ENCODE peak calls at places on chromosomes 13 and 19, in five cellular contexts. U is WTC11; F is iPS DF 6.9; W is stimulated activated effector memory CD8-positive, alpha-beta T cell treated with anti-CD3 and anti-CD28 coated beads, Interleukin-12 subunit alpha, Interleukin-12 subunit beta, amount 100 ng/mL, for 72 hours; P is AG09319. J is an unnamed sample.

GRCh38 chr19:44603201-44603945 is 10.0 kb upstream of the IGSF23 start:
- DNase-seq in F (no peak), P (peak), W (no peak), U (no peak), J (no peak)

GRCh38 chr19:50300051-50300450 is 29.1 kb downstream of the KCNC3 start:
- DNase-seq in F (no peak), P (no peak), W (no peak), U (no peak), J (no peak)

GRCh38 chr13:46160474-46161066 is 21.4 kb downstream of the LCP1 start:
- DNase-seq in P (peak), U (no peak), W (no peak), F (peak), J (peak)

GRCh38 chr19:17337675-17338439 is 504 bp downstream of the GTPBP3 start:
- DNase-seq in W (no peak), F (no peak), P (no peak), U (peak), J (peak)

GRCh38 chr19:51036519-51036918 is 1.7 kb upstream of the KLK12 start:
- DNase-seq in F (no peak), W (no peak), U (no peak), P (no peak), J (no peak)

GRCh38 chr19:29841209-29841558 is 29.4 kb downstream of the CCNE1 start:
- DNase-seq in W (no peak), U (no peak), P (no peak), F (no peak), J (no peak)

GRCh38 chr13:73721571-73721970 is 412.6 kb downstream of the KLF12 start:
- DNase-seq in F (no peak), W (no peak), P (no peak), U (no peak), J (no peak)

GRCh38 chr19:9941646-9942045 is 5.3 kb upstream of the OLFM2 start:
- DNase-seq in P (no peak), F (no peak), U (no peak), W (no peak), J (no peak)

GRCh38 chr19:6216996-6217751 is 62.6 kb downstream of the MLLT1 start:
- DNase-seq in F (peak), P (no peak), W (no peak), U (peak), J (no peak)

GRCh38 chr19:31985001-31985605 is 360.3 kb upstream of the ZNF507 start:
- DNase-seq in F (no peak), W (no peak), U (no peak), P (no peak), J (no peak)

GRCh38 chr13:23674795-23675640 is 104.8 kb downstream of the TNFRSF19 start:
- DNase-seq in P (peak), F (no peak), U (no peak), W (no peak), J (no peak)

GRCh38 chr19:1671716-1672037 is 19.3 kb upstream of the TCF3 start:
- DNase-seq in U (no peak), F (no peak), P (no peak), W (no peak), J (no peak)

GRCh38 chr19:4371209-4371897 is 28.0 kb downstream of the MPND start:
- DNase-seq in U (no peak), F (no peak), W (no peak), P (no peak), J (no peak)

GRCh38 chr19:46495789-46496099 is at the start of gene PNMA8B:
- DNase-seq in U (peak), F (peak), P (no peak), W (no peak), J (no peak)

GRCh38 chr19:15466851-15467733 is 2.7 kb upstream of the RASAL3 start:
- DNase-seq in U (no peak), W (no peak), P (no peak), F (no peak), J (peak)

GRCh38 chr19:6086081-6086858 is 24.0 kb downstream of the RFX2 start:
- DNase-seq in P (no peak), U (no peak), F (no peak), W (no peak), J (no peak)

GRCh38 chr13:44646044-44646443 is 69.9 kb upstream of the TSC22D1 start:
- DNase-seq in F (no peak), P (no peak), W (no peak), U (no peak), J (no peak)

GRCh38 chr19:31378404-31378803 is 29.2 kb upstream of the TSHZ3 start:
- DNase-seq in P (peak), U (no peak), F (no peak), W (no peak), J (no peak)

GRCh38 chr13:77751513-77752456 is 54.3 kb downstream of the SLAIN1 start:
- DNase-seq in F (peak), P (peak), U (peak), W (peak), J (peak)

GRCh38 chr13:76129305-76130040 is 493.3 kb downstream of the LMO7 start:
- DNase-seq in U (no peak), W (no peak), P (no peak), F (no peak), J (no peak)

GRCh38 chr19:42024622-42025111 is 30.6 kb upstream of the ATP1A3 start:
- DNase-seq in W (no peak), U (no peak), P (peak), F (no peak), J (no peak)

GRCh38 chr13:67186985-67187569 is 43.1 kb downstream of the PCDH9 start:
- DNase-seq in U (no peak), W (no peak), F (no peak), P (no peak), J (no peak)

GRCh38 chr13:27476943-27477681 is 26.7 kb upstream of the MTIF3 start:
- DNase-seq in W (no peak), P (peak), F (no peak), U (no peak), J (no peak)

GRCh38 chr19:33387351-33388230 is 14.1 kb downstream of the CEBPG start:
- DNase-seq in F (no peak), U (no peak), W (no peak), P (no peak), J (no peak)

GRCh38 chr13:29594310-29594709 is 1.2 kb downstream of the SLC7A1 start:
- DNase-seq in P (no peak), F (no peak), W (no peak), U (no peak), J (peak)

GRCh38 chr13:103517066-103517767 is 451.0 kb upstream of the SLC10A2 start:
- DNase-seq in W (no peak), P (no peak), F (no peak), U (no peak), J (no peak)

GRCh38 chr13:95117092-95117491 is 184.2 kb downstream of the ABCC4 start:
- DNase-seq in W (no peak), U (no peak), F (no peak), P (no peak), J (no peak)

GRCh38 chr13:46530084-46530935 is 22.7 kb upstream of the LRCH1 start:
- DNase-seq in P (peak), U (no peak), W (no peak), F (no peak), J (no peak)

GRCh38 chr13:23349127-23349897 is 84.2 kb downstream of the SACS start:
- DNase-seq in F (no peak), W (no peak), U (no peak), P (peak), J (no peak)

GRCh38 chr13:113668491-113668971 is 1.5 kb downstream of the GRK1 start:
- DNase-seq in U (peak), F (no peak), W (no peak), P (no peak), J (peak)

GRCh38 chr19:54302252-54302651 is 10.7 kb downstream of the LILRA5 start:
- DNase-seq in U (no peak), W (no peak), P (no peak), F (no peak), J (no peak)

GRCh38 chr13:97493471-97493870 is 59.5 kb downstream of the RAP2A start:
- DNase-seq in P (no peak), W (no peak), F (no peak), U (no peak), J (no peak)

GRCh38 chr19:51921949-51922348 is 5.3 kb upstream of the ZNF613 start:
- DNase-seq in W (no peak), P (no peak), F (no peak), U (no peak), J (peak)

GRCh38 chr19:13861392-13861713 is 15.6 kb upstream of the NANOS3 start:
- DNase-seq in F (no peak), W (no peak), P (no peak), U (no peak), J (no peak)

GRCh38 chr19:45103200-45103624 is 10.2 kb downstream of the PPP1R37 start:
- DNase-seq in F (no peak), P (no peak), U (no peak), W (no peak), J (peak)

J was measured in DND-41.